ENCODE peak calls at places on chromosomes 5 and 9, in nine cellular contexts. L is ACHN; B is upper lobe of right lung; E is M059J; I is amniotic stem cell; T is neural crest cell; S is adrenal gland; N is stimulated activated CD4-positive, alpha-beta T cell treated with anti-CD3 and anti-CD28 coated beads, Interleukin-2, amount 100 ng/mL, for 48 hours; O is activated naive CD4-positive, alpha-beta T cell. R is an unnamed sample.

GRCh38 chr5:58838732-58839131 is 255.9 kb downstream of the RAB3C start:
- DNase-seq in B (no peak), O (no peak), E (no peak), N (no peak), T (no peak), L (no peak), I (no peak), S (no peak), R (no peak)

GRCh38 chr5:147290261-147290660 is 55.4 kb downstream of the STK32A start:
- DNase-seq in S (peak), B (peak), E (no peak), N (no peak), T (no peak), L (no peak), O (no peak), I (no peak), R (peak)

GRCh38 chr5:435156-435790 is 7.7 kb upstream of the EXOC3 start:
- DNase-seq in L (no peak), N (no peak), T (no peak), I (no peak), S (peak), E (no peak), O (no peak), B (peak), R (no peak)

GRCh38 chr5:132050136-132050535 is 10.3 kb upstream of the IL3 start:
- DNase-seq in I (no peak), O (no peak), T (no peak), E (no peak), S (peak), L (no peak), N (no peak), B (peak), R (peak)

GRCh38 chr9:127277099-127277498 is 12.5 kb downstream of the GARNL3 start:
- DNase-seq in O (no peak), B (no peak), N (no peak), I (no peak), L (no peak), E (no peak), T (no peak), S (no peak), R (no peak)

GRCh38 chr9:118367383-118367782 is 663.2 kb downstream of the TLR4 start:
- DNase-seq in T (no peak), O (no peak), L (no peak), E (no peak), S (no peak), N (no peak), I (no peak), B (no peak), R (no peak)

GRCh38 chr9:106921341-106921899 is 58.5 kb downstream of the ZNF462 start:
- DNase-seq in T (peak), S (peak), N (no peak), B (no peak), L (no peak), O (no peak), I (no peak), E (peak), R (peak)

GRCh38 chr5:124902097-124902821 is 155.8 kb upstream of the ZNF608 start:
- DNase-seq in L (no peak), B (no peak), S (no peak), E (peak), T (no peak), O (no peak), N (no peak), I (no peak), R (no peak)

GRCh38 chr9:121837113-121838010 is 185.9 kb downstream of the DAB2IP start:
- DNase-seq in N (no peak), E (no peak), S (peak), L (no peak), I (no peak), B (peak), T (no peak), O (no peak), R (peak)

GRCh38 chr5:44246986-44247385 is 142.2 kb downstream of the FGF10 start:
- DNase-seq in B (no peak), S (no peak), O (no peak), E (no peak), L (no peak), N (no peak), T (no peak), I (no peak), R (no peak)

GRCh38 chr9:80320480-80320879 is 748.7 kb downstream of the TLE4 start:
- DNase-seq in O (no peak), T (no peak), L (no peak), B (no peak), I (no peak), N (no peak), S (no peak), E (peak), R (no peak)

GRCh38 chr9:76414656-76415055 is 20.4 kb upstream of the RFK start:
- DNase-seq in L (no peak), I (no peak), E (peak), T (no peak), O (no peak), B (no peak), N (no peak), S (no peak), R (no peak)

GRCh38 chr5:148290271-148291195 is 21.7 kb upstream of the SPINK7 start:
- DNase-seq in I (no peak), N (no peak), B (no peak), O (no peak), L (peak), S (no peak), T (no peak), E (peak), R (no peak)

GRCh38 chr9:70257991-70258691 is 637 bp upstream of the SMC5 start:
- DNase-seq in N (no peak), T (peak), B (peak), O (peak), E (peak), L (peak), S (peak), I (no peak), R (peak)

GRCh38 chr5:96652769-96653455 is 9.3 kb upstream of the CAST start:
- DNase-seq in O (no peak), N (no peak), S (no peak), E (peak), L (no peak), I (no peak), B (no peak), T (no peak), R (no peak)

GRCh38 chr5:175712313-175712680 is 54.4 kb downstream of the HRH2 start:
- DNase-seq in E (no peak), N (no peak), B (peak), L (no peak), T (no peak), I (no peak), O (no peak), S (peak), R (no peak)

GRCh38 chr9:136991993-136992818 is at the start of gene PAXX:
- DNase-seq in N (peak), T (peak), O (peak), S (peak), E (peak), B (peak), L (peak), I (peak), R (peak)

GRCh38 chr5:81006955-81007636 is 46.9 kb downstream of the RASGRF2 start:
- DNase-seq in E (no peak), B (no peak), I (no peak), T (no peak), L (no peak), N (no peak), O (peak), S (no peak), R (no peak)

GRCh38 chr5:159174511-159175168 is 34.7 kb downstream of the RNF145 start:
- DNase-seq in T (no peak), L (no peak), N (no peak), B (no peak), E (no peak), I (no peak), O (no peak), S (no peak), R (no peak)

GRCh38 chr9:20640331-20641187 is 18.3 kb upstream of the MLLT3 start:
- DNase-seq in L (no peak), N (peak), T (no peak), O (peak), I (no peak), S (peak), E (peak), B (no peak), R (peak)

GRCh38 chr5:179975713-179976030 is 68.0 kb upstream of the TBC1D9B start:
- DNase-seq in E (no peak), L (no peak), B (no peak), I (no peak), T (no peak), O (no peak), S (no peak), N (no peak), R (no peak)

GRCh38 chr9:137982132-137982666 is 104.6 kb downstream of the CACNA1B start:
- DNase-seq in O (no peak), T (no peak), N (no peak), I (no peak), B (no peak), L (no peak), S (peak), E (peak), R (no peak)

GRCh38 chr5:7779019-7779662 is 71.8 kb downstream of the CFAP90 start:
- DNase-seq in N (no peak), E (no peak), I (no peak), T (no peak), O (no peak), B (no peak), L (no peak), S (no peak), R (no peak)

GRCh38 chr5:138647261-138647788 is 72.1 kb upstream of the HSPA9 start:
- DNase-seq in T (no peak), N (no peak), I (no peak), E (peak), B (no peak), O (no peak), S (no peak), L (no peak), R (no peak)

GRCh38 chr5:149605998-149606721 is 24.9 kb downstream of the ARHGEF37 start:
- DNase-seq in S (no peak), L (peak), N (no peak), I (peak), T (no peak), E (peak), O (no peak), B (no peak), R (no peak)

GRCh38 chr5:10789021-10789420 is 28.0 kb upstream of the DAP start:
- DNase-seq in I (peak), N (no peak), T (no peak), O (no peak), L (no peak), B (no peak), S (peak), E (peak), R (no peak)

GRCh38 chr5:122997294-122997693 is 39.2 kb downstream of the PPIC start:
- DNase-seq in L (no peak), E (no peak), N (no peak), I (no peak), S (no peak), O (no peak), T (no peak), B (no peak), R (no peak)

GRCh38 chr5:79032031-79032711 is 37.3 kb downstream of the DMGDH start:
- DNase-seq in T (no peak), S (no peak), N (no peak), O (no peak), L (no peak), B (no peak), I (no peak), E (peak), R (no peak)

GRCh38 chr5:52356311-52356918 is 431.3 kb upstream of the ITGA1 start:
- DNase-seq in I (no peak), B (no peak), L (peak), N (no peak), S (no peak), O (no peak), E (peak), T (no peak), R (no peak)

GRCh38 chr5:79692586-79692985 is 3.0 kb downstream of the CMYA5 start:
- DNase-seq in E (no peak), L (no peak), S (no peak), N (no peak), B (no peak), T (no peak), O (no peak), I (no peak), R (no peak)

GRCh38 chr9:107637421-107638420 is 148.2 kb upstream of the KLF4 start:
- DNase-seq in T (peak), N (no peak), I (peak), L (peak), S (peak), E (peak), B (peak), O (no peak), R (peak)

GRCh38 chr9:121620777-121621437 is 30.5 kb upstream of the DAB2IP start:
- DNase-seq in I (no peak), O (no peak), B (no peak), S (no peak), L (peak), E (peak), N (no peak), T (peak), R (peak)

GRCh38 chr9:14307989-14308750 is 5.8 kb downstream of the NFIB start:
- DNase-seq in B (no peak), N (no peak), S (no peak), L (peak), T (no peak), E (no peak), I (no peak), O (no peak), R (no peak)

GRCh38 chr5:154878642-154879335 is 20.4 kb downstream of the CNOT8 start:
- DNase-seq in B (no peak), E (peak), N (no peak), I (no peak), L (peak), T (no peak), S (no peak), O (no peak), R (no peak)

GRCh38 chr5:543755-544674 is 19.8 kb upstream of the SLC9A3 start:
- DNase-seq in B (peak), N (peak), T (no peak), O (peak), L (no peak), E (peak), I (no peak), S (peak), R (peak)

GRCh38 chr5:90015584-90016018 is 394.0 kb downstream of the CETN3 start:
- DNase-seq in O (no peak), I (peak), L (no peak), B (no peak), S (no peak), T (no peak), E (peak), N (no peak), R (no peak)

GRCh38 chr9:134247918-134248631 is 78.2 kb upstream of the RXRA start:
- DNase-seq in T (no peak), B (no peak), N (no peak), O (no peak), L (no peak), S (no peak), E (no peak), I (no peak), R (no peak)

GRCh38 chr5:168654225-168654624 is 75.1 kb upstream of the PANK3 start:
- DNase-seq in O (no peak), E (no peak), T (no peak), L (no peak), I (no peak), B (no peak), N (no peak), S (no peak), R (peak)

GRCh38 chr9:113597390-113598241 is 134.1 kb downstream of the RGS3 start:
- DNase-seq in S (no peak), I (no peak), T (no peak), N (no peak), B (no peak), O (no peak), E (no peak), L (no peak), R (no peak)

R was measured in thyroid gland.